ENCODE peak calls at places on chromosomes 4 and X, in four cellular contexts. One of them, this sample, is unnamed.

GRCh38 chr4:122898370-122899150 is 23.8 kb downstream of the NUDT6 start:
- DNase-seq in nephron progenitor cell: no peak
- DNase-seq in endothelial cell: no peak
- DNase-seq in BE2C: no peak
- DNase-seq in this sample: no peak

GRCh38 chr4:5706486-5707290 is 1.7 kb downstream of the EVC2 start:
- DNase-seq in nephron progenitor cell: no peak
- DNase-seq in endothelial cell: no peak
- DNase-seq in BE2C: no peak
- DNase-seq in this sample: no peak

GRCh38 chr4:70158576-70158975 is 4.5 kb downstream of the PRR27 start:
- DNase-seq in nephron progenitor cell: no peak
- DNase-seq in endothelial cell: no peak
- DNase-seq in BE2C: no peak
- DNase-seq in this sample: no peak

GRCh38 chr4:152344001-152344400 is 191.9 kb downstream of the FBXW7 start:
- DNase-seq in nephron progenitor cell: no peak
- DNase-seq in endothelial cell: no peak
- DNase-seq in BE2C: no peak
- DNase-seq in this sample: no peak

GRCh38 chr4:28702571-28702970 is 1841.9 kb downstream of the STIM2 start:
- DNase-seq in nephron progenitor cell: no peak
- DNase-seq in endothelial cell: no peak
- DNase-seq in BE2C: no peak
- DNase-seq in this sample: no peak

GRCh38 chrX:54747713-54748393 is 50.2 kb downstream of the ITIH6 start:
- DNase-seq in nephron progenitor cell: no peak
- DNase-seq in endothelial cell: no peak
- DNase-seq in BE2C: no peak
- DNase-seq in this sample: no peak

GRCh38 chr4:124401611-124402010 is 310.9 kb downstream of the ANKRD50 start:
- DNase-seq in nephron progenitor cell: no peak
- DNase-seq in endothelial cell: no peak
- DNase-seq in BE2C: no peak
- DNase-seq in this sample: no peak

GRCh38 chr4:5526070-5526831 is 182.1 kb downstream of the EVC2 start:
- DNase-seq in nephron progenitor cell: no peak
- DNase-seq in endothelial cell: no peak
- DNase-seq in BE2C: no peak
- DNase-seq in this sample: no peak

DNA sequence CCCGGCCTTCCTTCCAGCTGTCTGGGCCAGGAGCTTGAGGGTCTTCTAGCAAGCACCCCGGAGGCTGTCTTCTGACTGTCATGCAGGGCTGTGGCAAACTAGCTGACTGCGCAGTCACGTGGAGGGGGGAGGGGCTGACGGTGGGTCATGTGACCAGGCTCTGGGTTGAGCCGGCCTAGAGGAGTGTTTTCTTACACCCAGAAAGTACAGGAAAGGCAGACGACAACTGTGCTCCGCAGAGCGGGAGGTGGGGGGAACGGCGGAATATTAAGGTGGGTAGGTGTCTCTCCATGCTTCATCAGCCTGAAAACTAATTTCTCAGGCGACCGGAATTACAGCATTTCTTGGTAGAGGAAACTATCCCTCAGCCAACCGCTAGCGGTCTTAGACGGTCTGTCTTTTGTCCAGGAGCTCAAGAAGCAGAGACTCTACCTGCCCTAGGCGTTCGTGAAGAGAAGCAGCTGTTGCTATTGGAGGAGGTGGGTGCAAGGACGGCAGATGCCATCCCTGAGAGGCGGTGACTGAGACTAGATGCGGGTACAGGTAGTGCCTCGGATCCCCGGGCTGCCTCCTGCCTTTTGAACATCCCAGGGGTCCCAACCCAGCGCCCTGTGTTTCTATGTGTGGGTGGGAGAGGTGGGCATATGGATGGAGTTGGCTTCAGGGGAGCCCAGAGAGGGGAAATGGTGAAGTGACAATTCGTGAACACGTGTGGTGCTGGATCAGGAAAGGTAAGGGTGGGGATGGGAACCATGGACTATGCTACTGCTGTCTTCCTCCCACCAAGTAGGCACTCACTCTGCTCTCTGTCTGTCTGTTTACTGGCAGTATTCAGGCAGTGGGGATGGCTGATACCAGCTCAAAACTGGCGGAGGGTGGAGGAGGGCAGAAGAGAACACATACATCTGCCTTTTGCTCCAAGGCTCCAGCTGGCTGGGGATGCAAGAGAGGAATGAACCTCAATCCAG is 8.8 kb downstream of the GPRASP1 start:
- DNase-seq in nephron progenitor cell: peak
- DNase-seq in endothelial cell: peak
- DNase-seq in BE2C: peak
- DNase-seq in this sample: peak
- TF ChIP-seq CTCF in nephron progenitor cell: no peak
- TF ChIP-seq CTCF in endothelial cell: no peak
- TF ChIP-seq CTCF in BE2C: no peak
- TF ChIP-seq CTCF in this sample: no peak

GRCh38 chr4:83036991-83037390 is 2.0 kb downstream of the COPS4 start:
- DNase-seq in nephron progenitor cell: no peak
- DNase-seq in endothelial cell: no peak
- DNase-seq in BE2C: no peak
- DNase-seq in this sample: no peak

GRCh38 chr4:83028976-83029375 is 6.0 kb upstream of the COPS4 start:
- DNase-seq in nephron progenitor cell: no peak
- DNase-seq in endothelial cell: no peak
- DNase-seq in BE2C: no peak
- DNase-seq in this sample: no peak

GRCh38 chr4:83040269-83040668 is 5.3 kb downstream of the COPS4 start:
- DNase-seq in nephron progenitor cell: no peak
- DNase-seq in endothelial cell: no peak
- DNase-seq in BE2C: no peak
- DNase-seq in this sample: no peak

GRCh38 chr4:83029688-83030087 is 5.3 kb upstream of the COPS4 start:
- DNase-seq in nephron progenitor cell: no peak
- DNase-seq in endothelial cell: no peak
- DNase-seq in BE2C: no peak
- DNase-seq in this sample: no peak

DNA sequence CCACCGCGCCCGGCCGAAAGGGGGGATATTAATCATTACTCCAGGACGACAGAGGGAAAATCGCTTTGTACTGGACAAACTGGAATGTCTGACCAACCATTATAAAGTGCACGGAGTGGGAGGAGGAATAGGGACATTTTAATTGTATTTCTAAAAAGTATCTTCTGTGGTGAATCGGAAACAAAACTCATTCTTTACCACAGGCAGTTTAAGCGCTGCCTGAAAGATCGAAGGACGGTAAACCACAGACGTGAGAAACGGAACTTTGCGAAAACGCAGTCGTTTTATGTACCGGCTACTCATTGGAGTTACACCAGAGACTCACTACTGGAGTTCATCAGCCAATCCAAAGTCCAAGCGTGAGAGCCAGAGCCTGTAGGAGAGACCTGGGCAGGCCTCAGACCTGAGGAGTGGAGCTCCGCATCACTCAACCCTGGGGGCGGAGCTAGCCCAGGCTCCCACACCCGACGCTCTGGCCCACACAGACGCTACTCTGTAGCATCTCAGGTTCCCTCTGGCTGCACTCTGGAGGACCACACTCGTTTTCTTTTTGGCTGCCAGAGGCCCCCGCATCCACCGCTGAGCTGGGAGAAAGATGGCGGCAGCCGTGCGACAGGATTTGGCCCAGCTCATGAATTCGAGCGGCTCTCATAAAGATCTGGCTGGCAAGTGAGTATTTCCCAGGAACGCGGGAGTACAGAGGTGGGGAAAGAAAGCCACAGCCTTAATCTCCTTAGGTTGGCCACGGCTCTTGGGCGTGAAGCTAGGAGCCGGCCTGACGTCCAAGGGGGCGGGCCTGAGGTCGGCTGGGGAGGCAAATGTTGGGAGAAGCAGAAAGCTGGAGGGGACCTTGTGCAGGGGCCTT is at the start of gene COPS4:
- DNase-seq in nephron progenitor cell: peak
- DNase-seq in endothelial cell: peak
- DNase-seq in BE2C: peak
- DNase-seq in this sample: peak
- TF ChIP-seq CTCF in nephron progenitor cell: no peak
- TF ChIP-seq CTCF in endothelial cell: peak
- TF ChIP-seq CTCF in BE2C: peak
- TF ChIP-seq CTCF in this sample: no peak

DNA sequence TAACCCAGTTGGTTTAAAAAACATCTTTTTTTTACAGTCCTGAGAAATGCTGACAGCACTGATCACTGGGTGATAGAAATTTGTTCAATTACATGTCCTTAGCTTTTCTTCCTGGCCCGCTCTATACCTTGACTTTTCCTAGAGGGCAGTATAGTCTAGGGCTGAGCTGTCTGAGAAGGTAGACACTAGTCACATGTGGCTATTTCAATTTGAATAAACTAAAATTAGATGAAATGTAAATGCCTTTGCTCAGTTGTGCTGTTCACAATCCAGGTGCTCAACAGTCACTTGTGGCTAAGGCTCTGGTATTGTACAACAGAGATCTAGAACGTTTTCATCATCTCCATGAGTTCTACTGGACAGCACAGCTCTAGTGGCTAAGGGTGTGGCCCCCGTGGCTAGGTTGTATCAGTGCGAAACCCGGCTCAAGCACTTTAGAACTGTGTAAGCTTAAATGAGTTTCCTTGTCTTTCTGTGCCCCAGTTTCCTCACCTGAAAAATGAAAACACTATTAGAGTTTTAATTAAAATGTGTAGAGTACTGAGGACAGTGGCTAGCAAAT is 111.6 kb upstream of the WDR17 start:
- DNase-seq in nephron progenitor cell: no peak
- DNase-seq in endothelial cell: no peak
- DNase-seq in BE2C: no peak
- DNase-seq in this sample: no peak
- TF ChIP-seq CTCF in nephron progenitor cell: peak
- TF ChIP-seq CTCF in endothelial cell: no peak
- TF ChIP-seq CTCF in BE2C: peak
- TF ChIP-seq CTCF in this sample: no peak

DNA sequence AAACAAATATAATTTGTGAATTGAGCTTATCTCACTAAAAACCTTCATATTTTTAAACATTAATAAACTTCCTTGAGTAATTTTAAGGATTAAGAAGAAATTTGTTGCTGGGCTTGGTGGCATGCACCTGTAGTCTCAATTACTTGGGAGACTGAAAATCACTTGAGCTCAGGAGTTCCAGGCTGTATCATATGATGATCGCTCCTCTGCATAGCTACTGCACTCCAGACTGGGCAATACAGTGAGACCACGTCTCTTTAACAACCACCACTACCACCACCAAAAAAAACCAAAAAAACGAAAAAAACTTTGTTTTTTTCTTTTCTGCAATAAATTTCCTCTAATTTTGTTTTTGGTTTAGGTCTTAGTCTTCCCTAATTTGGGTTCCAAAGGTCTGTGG is 40.1 kb downstream of the RAPGEF2 start:
- DNase-seq in nephron progenitor cell: no peak
- DNase-seq in endothelial cell: no peak
- DNase-seq in BE2C: no peak
- DNase-seq in this sample: no peak
- TF ChIP-seq CTCF in nephron progenitor cell: no peak
- TF ChIP-seq CTCF in endothelial cell: no peak
- TF ChIP-seq CTCF in BE2C: no peak
- TF ChIP-seq CTCF in this sample: no peak

DNA sequence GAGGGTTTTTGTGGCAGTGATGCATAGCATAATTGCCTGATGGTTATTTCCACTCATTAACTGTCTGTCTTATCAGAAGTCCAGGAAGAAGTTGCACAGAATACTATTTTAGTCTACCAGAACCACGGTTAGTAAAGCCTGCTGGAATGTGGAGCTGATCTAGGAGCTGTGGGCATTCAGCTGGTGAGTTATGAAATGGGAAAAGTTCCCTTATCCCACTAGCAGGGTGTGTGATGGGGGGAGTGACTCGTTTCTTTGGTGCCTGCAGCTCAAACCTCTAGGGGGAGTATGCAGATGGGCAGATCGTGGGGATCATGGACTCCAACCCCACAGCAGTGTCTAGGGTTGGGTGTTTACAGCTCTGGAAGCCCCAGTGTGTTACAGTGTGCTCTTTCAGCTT is 305.6 kb upstream of the BOD1L1 start:
- DNase-seq in nephron progenitor cell: no peak
- DNase-seq in endothelial cell: no peak
- DNase-seq in BE2C: no peak
- DNase-seq in this sample: no peak
- TF ChIP-seq CTCF in nephron progenitor cell: no peak
- TF ChIP-seq CTCF in endothelial cell: no peak
- TF ChIP-seq CTCF in BE2C: no peak
- TF ChIP-seq CTCF in this sample: no peak

GRCh38 chr4:15153662-15154061 is 151.4 kb downstream of the CPEB2 start:
- DNase-seq in nephron progenitor cell: no peak
- DNase-seq in endothelial cell: no peak
- DNase-seq in BE2C: no peak
- DNase-seq in this sample: no peak

GRCh38 chr4:15150636-15151432 is 148.6 kb downstream of the CPEB2 start:
- DNase-seq in nephron progenitor cell: no peak
- DNase-seq in endothelial cell: no peak
- DNase-seq in BE2C: no peak
- DNase-seq in this sample: no peak

GRCh38 chr4:15149234-15149841 is 147.1 kb downstream of the CPEB2 start:
- DNase-seq in nephron progenitor cell: no peak
- DNase-seq in endothelial cell: no peak
- DNase-seq in BE2C: no peak
- DNase-seq in this sample: no peak

GRCh38 chr4:15147709-15148651 is 145.7 kb downstream of the CPEB2 start:
- DNase-seq in nephron progenitor cell: no peak
- DNase-seq in endothelial cell: no peak
- DNase-seq in BE2C: peak
- DNase-seq in this sample: no peak

GRCh38 chr4:15149842-15150592 is 147.7 kb downstream of the CPEB2 start:
- DNase-seq in nephron progenitor cell: peak
- DNase-seq in endothelial cell: peak
- DNase-seq in BE2C: peak
- DNase-seq in this sample: peak
- TF ChIP-seq CTCF in nephron progenitor cell: no peak
- TF ChIP-seq CTCF in endothelial cell: no peak
- TF ChIP-seq CTCF in BE2C: no peak
- TF ChIP-seq CTCF in this sample: no peak

GRCh38 chr4:20544645-20545044 is 155.6 kb upstream of the PACRGL start:
- DNase-seq in nephron progenitor cell: no peak
- DNase-seq in endothelial cell: no peak
- DNase-seq in BE2C: no peak
- DNase-seq in this sample: no peak
- TF ChIP-seq CTCF in nephron progenitor cell: peak
- TF ChIP-seq CTCF in endothelial cell: peak
- TF ChIP-seq CTCF in BE2C: peak
- TF ChIP-seq CTCF in this sample: peak

GRCh38 chr4:54229631-54230478 is 762 bp downstream of the PDGFRA start:
- DNase-seq in nephron progenitor cell: peak
- DNase-seq in endothelial cell: peak
- DNase-seq in BE2C: no peak
- DNase-seq in this sample: peak
- TF ChIP-seq CTCF in nephron progenitor cell: no peak
- TF ChIP-seq CTCF in endothelial cell: no peak
- TF ChIP-seq CTCF in BE2C: no peak
- TF ChIP-seq CTCF in this sample: no peak